ENCODE peak calls at places on chromosome 16, in eight cellular contexts. U is mucosa of descending colon; J is HCEC 1CT; C is Caki2; B is stimulated activated CD8-positive, alpha-beta memory T cell treated with anti-CD3 and anti-CD28 coated beads, Interleukin-12 subunit alpha, Interleukin-12 subunit beta, amount 100 ng/mL, for 1 hour; D is stromal cell of bone marrow; O is CD8-positive, alpha-beta T cell; I is LoVo. V is an unnamed sample.

GRCh38 chr16:14628806-14629611 is 1.1 kb downstream of the PARN start:
- DNase-seq in U (no peak), J (no peak), C (no peak), B (no peak), D (no peak), O (peak; percentile 21), I (no peak), V (no peak)

GRCh38 chr16:1371054-1371978 is 19.6 kb downstream of the GNPTG start:
- DNase-seq in U (no peak), J (no peak), C (no peak), B (no peak), D (no peak), O (no peak), I (no peak), V (no peak)

GRCh38 chr16:20821682-20822081 is 15.4 kb downstream of the REXO5 start:
- DNase-seq in U (no peak), J (no peak), C (no peak), B (no peak), D (no peak), O (no peak), I (no peak), V (no peak)

GRCh38 chr16:2798723-2799204 is 494 bp downstream of the PRSS41 start:
- DNase-seq in U (peak; percentile 53), J (no peak), C (no peak), B (no peak), D (no peak), O (no peak), I (no peak), V (no peak)

GRCh38 chr16:3536271-3536671 is 35.5 kb downstream of the CLUAP1 start:
- DNase-seq in U (no peak), J (peak; percentile 78), C (no peak), B (no peak), D (peak; percentile 6), O (no peak), I (no peak), V (no peak)

GRCh38 chr16:48081656-48082055 is 74.1 kb downstream of the ABCC12 start:
- DNase-seq in U (no peak), J (peak; percentile 62), C (peak; percentile 9), B (no peak), D (peak; percentile 91), O (no peak), I (no peak), V (peak; percentile 95)

GRCh38 chr16:88083582-88083981 is 132.3 kb downstream of the BANP start:
- DNase-seq in U (peak; percentile 34), J (no peak), C (no peak), B (no peak), D (no peak), O (no peak), I (no peak), V (no peak)

GRCh38 chr16:14172200-14172805 is 101.2 kb downstream of the MRTFB start:
- DNase-seq in U (no peak), J (peak; percentile 77), C (no peak), B (no peak), D (no peak), O (no peak), I (no peak), V (peak; percentile 34)

GRCh38 chr16:1781254-1781653 is 1.1 kb downstream of the SPSB3 start:
- DNase-seq in U (no peak), J (no peak), C (no peak), B (no peak), D (no peak), O (no peak), I (no peak), V (no peak)

GRCh38 chr16:89765292-89765810 is 44.0 kb downstream of the ZNF276 start:
- DNase-seq in U (no peak), J (no peak), C (no peak), B (no peak), D (no peak), O (no peak), I (no peak), V (no peak)

GRCh38 chr16:88121886-88122580 is 170.8 kb downstream of the BANP start:
- DNase-seq in U (peak; percentile 30), J (no peak), C (no peak), B (no peak), D (no peak), O (no peak), I (no peak), V (no peak)

GRCh38 chr16:86299882-86300490 is 210.3 kb upstream of the FOXF1 start:
- DNase-seq in U (no peak), J (no peak), C (no peak), B (no peak), D (no peak), O (no peak), I (no peak), V (no peak)

GRCh38 chr16:10961231-10961630 is 16.9 kb downstream of the CLEC16A start:
- DNase-seq in U (no peak), J (peak; percentile 87), C (no peak), B (no peak), D (peak; percentile 77), O (no peak), I (no peak), V (peak; percentile 85)

GRCh38 chr16:69307856-69308255 is 3.3 kb upstream of the VPS4A start:
- DNase-seq in U (no peak), J (no peak), C (no peak), B (no peak), D (no peak), O (no peak), I (no peak), V (no peak)

GRCh38 chr16:4387769-4388168 is 16.1 kb downstream of the VASN start:
- DNase-seq in U (no peak), J (no peak), C (no peak), B (no peak), D (no peak), O (no peak), I (no peak), V (no peak)

GRCh38 chr16:52861614-52862022 is 191.1 kb downstream of the CHD9NB start:
- DNase-seq in U (no peak), J (no peak), C (peak; percentile 2), B (no peak), D (no peak), O (no peak), I (peak; percentile 6), V (peak; percentile 32)

GRCh38 chr16:1244881-1245280 is 4.4 kb downstream of the TPSAB1 start:
- DNase-seq in U (peak; percentile 48), J (no peak), C (no peak), B (no peak), D (no peak), O (peak; percentile 33), I (no peak), V (no peak)

GRCh38 chr16:53773881-53774280 is 69.9 kb downstream of the FTO start:
- DNase-seq in U (no peak), J (no peak), C (no peak), B (no peak), D (no peak), O (no peak), I (no peak), V (peak; percentile 29)

GRCh38 chr16:3127745-3128144 is 7.1 kb upstream of the ZNF213 start:
- DNase-seq in U (no peak), J (no peak), C (no peak), B (no peak), D (no peak), O (no peak), I (no peak), V (no peak)

GRCh38 chr16:70381604-70382342 is 35.1 kb downstream of the DDX19A start:
- DNase-seq in U (no peak), J (no peak), C (no peak), B (no peak), D (no peak), O (no peak), I (no peak), V (no peak)

GRCh38 chr16:77137045-77137444 is 53.9 kb upstream of the MON1B start:
- DNase-seq in U (no peak), J (no peak), C (no peak), B (no peak), D (no peak), O (no peak), I (no peak), V (no peak)

GRCh38 chr16:58212824-58213655 is 15.1 kb upstream of the CSNK2A2 start:
- DNase-seq in U (no peak), J (no peak), C (no peak), B (no peak), D (no peak), O (no peak), I (no peak), V (no peak)

GRCh38 chr16:69340095-69340644 is 598 bp downstream of the NIP7 start:
- DNase-seq in U (no peak), J (no peak), C (no peak), B (no peak), D (no peak), O (no peak), I (no peak), V (no peak)

GRCh38 chr16:71214771-71215381 is 15.6 kb downstream of the HYDIN start:
- DNase-seq in U (no peak), J (peak; percentile 10), C (peak; percentile 10), B (no peak), D (no peak), O (no peak), I (peak; percentile 5), V (peak; percentile 19)

GRCh38 chr16:83206426-83206825 is 579.7 kb downstream of the CDH13 start:
- DNase-seq in U (no peak), J (peak; percentile 14), C (no peak), B (no peak), D (peak; percentile 16), O (no peak), I (no peak), V (peak; percentile 77)

GRCh38 chr16:69889295-69889964 is 61.7 kb upstream of the CLEC18A start:
- DNase-seq in U (no peak), J (no peak), C (no peak), B (no peak), D (no peak), O (no peak), I (no peak), V (no peak)

GRCh38 chr16:25141648-25142047 is 30.1 kb downstream of the LCMT1 start:
- DNase-seq in U (no peak), J (no peak), C (no peak), B (no peak), D (peak; percentile 62), O (no peak), I (no peak), V (no peak)

GRCh38 chr16:1713933-1714332 is 7.9 kb downstream of the MAPK8IP3 start:
- DNase-seq in U (no peak), J (no peak), C (no peak), B (no peak), D (no peak), O (no peak), I (no peak), V (no peak)

GRCh38 chr16:86354641-86355040 is 155.7 kb upstream of the FOXF1 start:
- DNase-seq in U (no peak), J (peak; percentile 46), C (no peak), B (no peak), D (no peak), O (no peak), I (no peak), V (peak; percentile 37)

GRCh38 chr16:5032748-5033167 is 977 bp downstream of the NAGPA start:
- DNase-seq in U (no peak), J (no peak), C (no peak), B (no peak), D (no peak), O (no peak), I (no peak), V (no peak)

GRCh38 chr16:15466886-15467781 is 32.7 kb downstream of the BMERB1 start:
- DNase-seq in U (no peak), J (peak; percentile 29), C (peak; percentile 42), B (no peak), D (no peak), O (no peak), I (no peak), V (peak; percentile 28)

GRCh38 chr16:27441998-27442397 is 40.0 kb downstream of the IL21R start:
- DNase-seq in U (no peak), J (no peak), C (no peak), B (no peak), D (no peak), O (no peak), I (no peak), V (no peak)

GRCh38 chr16:46638947-46639925 is 18.1 kb upstream of the SHCBP1 start:
- DNase-seq in U (no peak), J (peak; percentile 40), C (no peak), B (no peak), D (peak; percentile 70), O (no peak), I (no peak), V (peak; percentile 65)

GRCh38 chr16:75289189-75289588 is 37.8 kb upstream of the BCAR1 start:
- DNase-seq in U (no peak), J (peak; percentile 58), C (no peak), B (no peak), D (peak; percentile 39), O (no peak), I (no peak), V (peak; percentile 71)

V was measured in LHCN-M2.